ENCODE peak calls at places on chromosome 19, in four cellular contexts. C is posterior cingulate gyrus, E is heart right ventricle, D is epithelial cell of esophagus. S is an unnamed sample.

GRCh38 chr19:49398001-49398615 is 10.1 kb downstream of the KASH5 start:
- DNase-seq in C (no peak), E (no peak), D (no peak), S (no peak)

GRCh38 chr19:13744179-13744578 is 20.1 kb upstream of the MRI1 start:
- DNase-seq in C (no peak), E (no peak), D (no peak), S (no peak)

GRCh38 chr19:50467566-50467965 is 8.7 kb upstream of the EMC10 start:
- DNase-seq in C (no peak), E (no peak), D (no peak), S (no peak)

GRCh38 chr19:7456964-7457541 is 31.8 kb downstream of the PEX11G start:
- DNase-seq in C (no peak), E (no peak), D (peak), S (peak)

GRCh38 chr19:10566408-10566657 is 523 bp upstream of the KRI1 start:
- DNase-seq in C (no peak), E (no peak), D (no peak), S (no peak)

GRCh38 chr19:11324079-11324661 is 15.3 kb downstream of the RAB3D start:
- DNase-seq in C (peak), E (peak), D (peak), S (peak)

GRCh38 chr19:10952809-10953208 is 8.0 kb upstream of the SMARCA4 start:
- DNase-seq in C (no peak), E (no peak), D (peak), S (peak)

GRCh38 chr19:11737964-11738745 is 591 bp downstream of the ZNF823 start:
- DNase-seq in C (no peak), E (peak), D (peak), S (peak)

GRCh38 chr19:1496714-1497577 is 6.0 kb downstream of the REEP6 start:
- DNase-seq in C (no peak), E (no peak), D (no peak), S (no peak)

S was measured in PC-3.